ENCODE peak calls at places on chromosome 1, in four cellular contexts. M is MM.1S, Q is GM06990, Y is foreskin fibroblast. R is an unnamed sample.

GRCh38 chr1:235246022-235246948 is 81.7 kb downstream of the ARID4B start:
- DNase-seq in Y (no peak), M (no peak), Q (peak), R (no peak)

GRCh38 chr1:244839656-244840055 is 4.2 kb downstream of the COX20 start:
- DNase-seq in M (no peak), Y (no peak), Q (no peak), R (no peak)

GRCh38 chr1:220833436-220833835 is 45.8 kb upstream of the HLX start:
- DNase-seq in M (no peak), Q (no peak), Y (no peak), R (no peak)

GRCh38 chr1:221961532-221962292 is 219.8 kb upstream of the DUSP10 start:
- DNase-seq in Y (peak), Q (no peak), M (peak), R (no peak)

GRCh38 chr1:248863011-248863881 is 4.4 kb upstream of the ZNF692 start:
- DNase-seq in M (peak), Q (peak), Y (peak), R (no peak)

GRCh38 chr1:32949519-32949918 is 15.1 kb downstream of the RNF19B start:
- DNase-seq in Y (no peak), Q (no peak), M (no peak), R (no peak)

GRCh38 chr1:89610457-89610991 is 22.4 kb upstream of the LRRC8C start:
- DNase-seq in Q (no peak), Y (no peak), M (no peak), R (no peak)

GRCh38 chr1:100539836-100540536 is 2.0 kb downstream of the GPR88 start:
- DNase-seq in M (no peak), Y (peak), Q (no peak), R (no peak)

GRCh38 chr1:23083714-23084480 is 64.6 kb downstream of the KDM1A start:
- DNase-seq in Y (no peak), Q (no peak), M (no peak), R (no peak)

GRCh38 chr1:118297521-118297920 is 112.5 kb upstream of the SPAG17 start:
- DNase-seq in Q (no peak), M (no peak), Y (no peak), R (no peak)

GRCh38 chr1:48761411-48761810 is 15.3 kb downstream of the BEND5 start:
- DNase-seq in Q (no peak), M (no peak), Y (peak), R (peak)

GRCh38 chr1:150507912-150508864 is at the start of gene ECM1:
- DNase-seq in Y (peak), Q (no peak), M (no peak), R (no peak)

GRCh38 chr1:165073402-165074007 is 283.0 kb downstream of the LMX1A start:
- DNase-seq in Q (peak), M (peak), Y (peak), R (no peak)

GRCh38 chr1:21254335-21254951 is 35.8 kb downstream of the ECE1 start:
- DNase-seq in Y (no peak), Q (no peak), M (no peak), R (no peak)

GRCh38 chr1:156910309-156910782 is 10.1 kb upstream of the LRRC71 start:
- DNase-seq in Q (no peak), Y (no peak), M (peak), R (no peak)

GRCh38 chr1:3817821-3818597 is 21.7 kb upstream of the LRRC47 start:
- DNase-seq in Y (no peak), Q (no peak), M (no peak), R (no peak)

GRCh38 chr1:179709841-179710329 is 33.2 kb upstream of the FAM163A start:
- DNase-seq in M (peak), Q (peak), Y (peak), R (peak)

GRCh38 chr1:65486613-65487012 is 66.1 kb downstream of the LEPR start:
- DNase-seq in Y (no peak), Q (no peak), M (no peak), R (no peak)

GRCh38 chr1:233614173-233614742 is 352 bp downstream of the KCNK1 start:
- DNase-seq in Q (peak), Y (peak), M (peak), R (no peak)

GRCh38 chr1:172322219-172323061 is 98.0 kb upstream of the C1orf105 start:
- DNase-seq in Q (no peak), M (peak), Y (peak), R (peak)

GRCh38 chr1:156140879-156141707 is 12.3 kb upstream of the SEMA4A start:
- DNase-seq in Y (peak), M (no peak), Q (no peak), R (no peak)

GRCh38 chr1:116737855-116738318 is 16.3 kb upstream of the CD2 start:
- DNase-seq in Y (no peak), Q (peak), M (peak), R (no peak)

GRCh38 chr1:76317299-76317913 is 242.9 kb downstream of the ST6GALNAC3 start:
- DNase-seq in Q (no peak), Y (no peak), M (no peak), R (no peak)

GRCh38 chr1:198162091-198162767 is 5.4 kb downstream of the NEK7 start:
- DNase-seq in Y (no peak), Q (peak), M (no peak), R (no peak)

GRCh38 chr1:5596651-5597050 is 395.6 kb downstream of the NPHP4 start:
- DNase-seq in M (no peak), Y (no peak), Q (no peak), R (no peak)

GRCh38 chr1:28718601-28719331 is 18.0 kb upstream of the YTHDF2 start:
- DNase-seq in Y (peak), Q (no peak), M (no peak), R (peak)

GRCh38 chr1:13807213-13807612 is 107.2 kb downstream of the PRDM2 start:
- DNase-seq in Y (no peak), Q (no peak), M (no peak), R (no peak)

DNA sequence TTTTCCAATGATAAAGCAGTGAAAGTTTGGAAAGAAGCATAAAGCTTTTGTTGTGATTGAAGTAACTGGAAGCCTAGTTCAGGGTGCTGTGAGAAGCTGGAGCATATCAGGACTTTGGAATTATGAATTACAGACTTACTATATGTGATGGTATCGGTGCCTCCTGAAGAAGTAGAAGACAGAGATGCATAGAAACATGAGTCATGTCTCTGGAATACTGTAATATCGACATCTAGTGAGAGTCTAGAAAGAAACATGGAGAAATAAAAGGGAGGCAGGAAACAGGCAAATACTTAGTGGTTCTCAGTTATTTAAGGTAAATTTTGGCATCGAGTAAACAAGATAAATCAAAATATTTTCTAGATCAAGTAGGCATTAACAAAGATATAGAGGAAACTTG is 103.0 kb downstream of the CAMTA1 start:
- DNase-seq in M (no peak), Q (no peak), Y (no peak), R (no peak)
- TF ChIP-seq CTCF in M (no peak), Q (no peak), Y (no peak), R (no peak)

GRCh38 chr1:183239793-183240625 is 53.9 kb downstream of the LAMC2 start:
- DNase-seq in Q (no peak), M (no peak), Y (no peak), R (no peak)
- H3K4me3 ChIP-seq in Q (no peak), M (no peak), Y (no peak), R (no peak)

DNA sequence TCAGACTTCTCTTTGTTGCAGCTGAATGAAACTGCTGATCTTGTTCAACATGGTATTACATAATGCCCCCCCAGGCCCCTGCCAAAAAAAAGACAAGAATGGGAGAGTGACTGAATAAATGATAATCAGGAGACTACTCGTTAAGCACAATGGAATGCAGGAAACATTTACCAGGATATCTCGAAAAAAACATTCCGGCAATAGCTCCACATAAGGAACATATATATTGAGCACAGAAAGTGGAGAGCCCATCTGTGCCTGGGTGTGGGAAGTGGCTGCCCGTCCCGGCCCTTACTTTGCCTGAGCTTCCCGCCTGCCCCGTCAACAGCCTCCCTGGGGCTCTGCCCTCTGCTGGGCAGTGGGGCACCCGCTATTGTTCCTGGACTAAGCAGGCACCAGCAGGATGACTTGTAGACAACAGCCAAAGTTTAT is 13.4 kb downstream of the TRIM11 start:
- DNase-seq in Y (peak), M (no peak), Q (no peak), R (peak)
- TF ChIP-seq CTCF in Y (peak), M (peak), Q (peak), R (peak)

GRCh38 chr1:55214903-55215193 is 316 bp downstream of the USP24 start:
- DNase-seq in M (no peak), Y (no peak), Q (no peak), R (no peak)

GRCh38 chr1:55212349-55213028 is 2.7 kb downstream of the USP24 start:
- DNase-seq in M (no peak), Y (no peak), Q (no peak), R (no peak)

GRCh38 chr1:55214214-55214902 is 806 bp downstream of the USP24 start:
- DNase-seq in Q (peak), Y (no peak), M (no peak), R (no peak)

GRCh38 chr1:55213029-55213884 is 1.9 kb downstream of the USP24 start:
- DNase-seq in Y (no peak), M (no peak), Q (no peak), R (no peak)

GRCh38 chr1:55213885-55214213 is 1.3 kb downstream of the USP24 start:
- DNase-seq in Q (peak), Y (no peak), M (no peak), R (no peak)
- H3K4me3 ChIP-seq in Q (peak), Y (peak), M (peak), R (peak)

GRCh38 chr1:114671011-114671938 is 1.4 kb upstream of the DENND2C start:
- DNase-seq in M (peak), Q (no peak), Y (no peak), R (no peak)
- TF ChIP-seq CTCF in M (peak), Q (no peak), Y (no peak), R (peak)

R was measured in AG09309.